ENCODE peak calls at places on chromosome 10, in eight cellular contexts. One of them, this sample, is unnamed.

GRCh38 chr10:93859049-93859655 is 34.6 kb upstream of the SLC35G1 start:
- DNase-seq in stimulated activated CD8-positive, alpha-beta memory T cell treated with anti-CD3 and anti-CD28 coated beads, Interleukin-7, amount 100 ng/mL, for 4 hours: no peak
- DNase-seq in HT1080: peak
- DNase-seq in retina: peak
- DNase-seq in Ammon's horn: no peak
- DNase-seq in HT-29: peak
- DNase-seq in MCF 10A: peak
- DNase-seq in activated CD4-positive, CD25-positive, alpha-beta regulatory T cell: no peak
- DNase-seq in this sample: peak

GRCh38 chr10:87095241-87095945 is 387 bp downstream of the SHLD2 start:
- DNase-seq in HT-29: peak
- DNase-seq in activated CD4-positive, CD25-positive, alpha-beta regulatory T cell: peak
- DNase-seq in MCF 10A: peak
- DNase-seq in Ammon's horn: peak
- DNase-seq in stimulated activated CD8-positive, alpha-beta memory T cell treated with anti-CD3 and anti-CD28 coated beads, Interleukin-7, amount 100 ng/mL, for 4 hours: peak
- DNase-seq in retina: peak
- DNase-seq in HT1080: peak
- DNase-seq in this sample: peak

GRCh38 chr10:61031341-61031740 is 87.4 kb upstream of the RHOBTB1 start:
- DNase-seq in activated CD4-positive, CD25-positive, alpha-beta regulatory T cell: no peak
- DNase-seq in retina: no peak
- DNase-seq in MCF 10A: no peak
- DNase-seq in stimulated activated CD8-positive, alpha-beta memory T cell treated with anti-CD3 and anti-CD28 coated beads, Interleukin-7, amount 100 ng/mL, for 4 hours: no peak
- DNase-seq in HT1080: no peak
- DNase-seq in HT-29: no peak
- DNase-seq in Ammon's horn: no peak
- DNase-seq in this sample: no peak

GRCh38 chr10:97427571-97428179 is 1.7 kb downstream of the PGAM1 start:
- DNase-seq in activated CD4-positive, CD25-positive, alpha-beta regulatory T cell: no peak
- DNase-seq in HT1080: peak
- DNase-seq in Ammon's horn: no peak
- DNase-seq in MCF 10A: peak
- DNase-seq in retina: peak
- DNase-seq in HT-29: peak
- DNase-seq in stimulated activated CD8-positive, alpha-beta memory T cell treated with anti-CD3 and anti-CD28 coated beads, Interleukin-7, amount 100 ng/mL, for 4 hours: no peak
- DNase-seq in this sample: no peak

GRCh38 chr10:30422981-30423654 is 10.9 kb upstream of the MAP3K8 start:
- DNase-seq in stimulated activated CD8-positive, alpha-beta memory T cell treated with anti-CD3 and anti-CD28 coated beads, Interleukin-7, amount 100 ng/mL, for 4 hours: no peak
- DNase-seq in activated CD4-positive, CD25-positive, alpha-beta regulatory T cell: no peak
- DNase-seq in Ammon's horn: peak
- DNase-seq in MCF 10A: peak
- DNase-seq in HT1080: peak
- DNase-seq in retina: no peak
- DNase-seq in HT-29: peak
- DNase-seq in this sample: peak

GRCh38 chr10:3531097-3531645 is 253.8 kb downstream of the KLF6 start:
- DNase-seq in stimulated activated CD8-positive, alpha-beta memory T cell treated with anti-CD3 and anti-CD28 coated beads, Interleukin-7, amount 100 ng/mL, for 4 hours: no peak
- DNase-seq in HT1080: no peak
- DNase-seq in retina: no peak
- DNase-seq in activated CD4-positive, CD25-positive, alpha-beta regulatory T cell: no peak
- DNase-seq in Ammon's horn: no peak
- DNase-seq in HT-29: no peak
- DNase-seq in MCF 10A: no peak
- DNase-seq in this sample: no peak

GRCh38 chr10:19209319-19209718 is 160.7 kb downstream of the MALRD1 start:
- DNase-seq in Ammon's horn: no peak
- DNase-seq in HT-29: peak
- DNase-seq in MCF 10A: peak
- DNase-seq in activated CD4-positive, CD25-positive, alpha-beta regulatory T cell: no peak
- DNase-seq in stimulated activated CD8-positive, alpha-beta memory T cell treated with anti-CD3 and anti-CD28 coated beads, Interleukin-7, amount 100 ng/mL, for 4 hours: no peak
- DNase-seq in HT1080: no peak
- DNase-seq in retina: no peak
- DNase-seq in this sample: no peak

GRCh38 chr10:13853854-13854253 is 267.1 kb downstream of the PRPF18 start:
- DNase-seq in stimulated activated CD8-positive, alpha-beta memory T cell treated with anti-CD3 and anti-CD28 coated beads, Interleukin-7, amount 100 ng/mL, for 4 hours: no peak
- DNase-seq in activated CD4-positive, CD25-positive, alpha-beta regulatory T cell: no peak
- DNase-seq in HT-29: no peak
- DNase-seq in HT1080: no peak
- DNase-seq in retina: no peak
- DNase-seq in Ammon's horn: no peak
- DNase-seq in MCF 10A: no peak
- DNase-seq in this sample: no peak

GRCh38 chr10:30750971-30751677 is 121.6 kb upstream of the LYZL2 start:
- DNase-seq in MCF 10A: no peak
- DNase-seq in HT1080: no peak
- DNase-seq in retina: no peak
- DNase-seq in stimulated activated CD8-positive, alpha-beta memory T cell treated with anti-CD3 and anti-CD28 coated beads, Interleukin-7, amount 100 ng/mL, for 4 hours: no peak
- DNase-seq in activated CD4-positive, CD25-positive, alpha-beta regulatory T cell: no peak
- DNase-seq in Ammon's horn: no peak
- DNase-seq in HT-29: no peak
- DNase-seq in this sample: no peak

GRCh38 chr10:77835669-77836086 is 90.9 kb downstream of the DLG5 start:
- DNase-seq in retina: no peak
- DNase-seq in activated CD4-positive, CD25-positive, alpha-beta regulatory T cell: no peak
- DNase-seq in HT1080: no peak
- DNase-seq in HT-29: no peak
- DNase-seq in MCF 10A: no peak
- DNase-seq in stimulated activated CD8-positive, alpha-beta memory T cell treated with anti-CD3 and anti-CD28 coated beads, Interleukin-7, amount 100 ng/mL, for 4 hours: no peak
- DNase-seq in Ammon's horn: no peak
- DNase-seq in this sample: no peak

GRCh38 chr10:82128527-82128926 is 253.5 kb downstream of the NRG3 start:
- DNase-seq in HT-29: no peak
- DNase-seq in activated CD4-positive, CD25-positive, alpha-beta regulatory T cell: no peak
- DNase-seq in stimulated activated CD8-positive, alpha-beta memory T cell treated with anti-CD3 and anti-CD28 coated beads, Interleukin-7, amount 100 ng/mL, for 4 hours: no peak
- DNase-seq in Ammon's horn: no peak
- DNase-seq in HT1080: no peak
- DNase-seq in retina: no peak
- DNase-seq in MCF 10A: no peak
- DNase-seq in this sample: no peak

GRCh38 chr10:232878-233277 is 97.6 kb downstream of the ZMYND11 start:
- DNase-seq in retina: no peak
- DNase-seq in MCF 10A: no peak
- DNase-seq in HT1080: no peak
- DNase-seq in HT-29: no peak
- DNase-seq in stimulated activated CD8-positive, alpha-beta memory T cell treated with anti-CD3 and anti-CD28 coated beads, Interleukin-7, amount 100 ng/mL, for 4 hours: no peak
- DNase-seq in Ammon's horn: no peak
- DNase-seq in activated CD4-positive, CD25-positive, alpha-beta regulatory T cell: no peak
- DNase-seq in this sample: no peak

GRCh38 chr10:22874189-22874854 is 53.5 kb upstream of the ARMC3 start:
- DNase-seq in activated CD4-positive, CD25-positive, alpha-beta regulatory T cell: no peak
- DNase-seq in HT1080: no peak
- DNase-seq in retina: no peak
- DNase-seq in HT-29: no peak
- DNase-seq in Ammon's horn: peak
- DNase-seq in stimulated activated CD8-positive, alpha-beta memory T cell treated with anti-CD3 and anti-CD28 coated beads, Interleukin-7, amount 100 ng/mL, for 4 hours: no peak
- DNase-seq in MCF 10A: no peak
- DNase-seq in this sample: no peak

GRCh38 chr10:34539533-34540315 is 275.4 kb downstream of the PARD3 start:
- DNase-seq in MCF 10A: no peak
- DNase-seq in HT-29: no peak
- DNase-seq in stimulated activated CD8-positive, alpha-beta memory T cell treated with anti-CD3 and anti-CD28 coated beads, Interleukin-7, amount 100 ng/mL, for 4 hours: no peak
- DNase-seq in HT1080: no peak
- DNase-seq in activated CD4-positive, CD25-positive, alpha-beta regulatory T cell: no peak
- DNase-seq in Ammon's horn: no peak
- DNase-seq in retina: no peak
- DNase-seq in this sample: no peak

GRCh38 chr10:35195361-35196306 is 69.0 kb downstream of the CREM start:
- DNase-seq in HT-29: peak
- DNase-seq in MCF 10A: peak
- DNase-seq in retina: peak
- DNase-seq in HT1080: peak
- DNase-seq in Ammon's horn: peak
- DNase-seq in activated CD4-positive, CD25-positive, alpha-beta regulatory T cell: peak
- DNase-seq in stimulated activated CD8-positive, alpha-beta memory T cell treated with anti-CD3 and anti-CD28 coated beads, Interleukin-7, amount 100 ng/mL, for 4 hours: peak
- DNase-seq in this sample: peak

GRCh38 chr10:13450078-13450477 is 78.7 kb downstream of the BEND7 start:
- DNase-seq in HT-29: no peak
- DNase-seq in stimulated activated CD8-positive, alpha-beta memory T cell treated with anti-CD3 and anti-CD28 coated beads, Interleukin-7, amount 100 ng/mL, for 4 hours: no peak
- DNase-seq in activated CD4-positive, CD25-positive, alpha-beta regulatory T cell: no peak
- DNase-seq in retina: no peak
- DNase-seq in Ammon's horn: no peak
- DNase-seq in MCF 10A: peak
- DNase-seq in HT1080: peak
- DNase-seq in this sample: peak

GRCh38 chr10:43380610-43381222 is 9.3 kb downstream of the FXYD4 start:
- DNase-seq in MCF 10A: no peak
- DNase-seq in Ammon's horn: no peak
- DNase-seq in HT1080: no peak
- DNase-seq in activated CD4-positive, CD25-positive, alpha-beta regulatory T cell: no peak
- DNase-seq in stimulated activated CD8-positive, alpha-beta memory T cell treated with anti-CD3 and anti-CD28 coated beads, Interleukin-7, amount 100 ng/mL, for 4 hours: no peak
- DNase-seq in retina: no peak
- DNase-seq in HT-29: no peak
- DNase-seq in this sample: peak

GRCh38 chr10:7817984-7818294 is 366 bp upstream of the TAF3 start:
- DNase-seq in stimulated activated CD8-positive, alpha-beta memory T cell treated with anti-CD3 and anti-CD28 coated beads, Interleukin-7, amount 100 ng/mL, for 4 hours: no peak
- DNase-seq in MCF 10A: no peak
- DNase-seq in HT1080: no peak
- DNase-seq in HT-29: no peak
- DNase-seq in retina: no peak
- DNase-seq in Ammon's horn: no peak
- DNase-seq in activated CD4-positive, CD25-positive, alpha-beta regulatory T cell: no peak
- DNase-seq in this sample: peak

GRCh38 chr10:33211123-33211878 is 123.2 kb downstream of the NRP1 start:
- DNase-seq in HT-29: no peak
- DNase-seq in HT1080: no peak
- DNase-seq in Ammon's horn: peak
- DNase-seq in stimulated activated CD8-positive, alpha-beta memory T cell treated with anti-CD3 and anti-CD28 coated beads, Interleukin-7, amount 100 ng/mL, for 4 hours: peak
- DNase-seq in retina: no peak
- DNase-seq in MCF 10A: peak
- DNase-seq in activated CD4-positive, CD25-positive, alpha-beta regulatory T cell: no peak
- DNase-seq in this sample: no peak

GRCh38 chr10:21946946-21947345 is 56.6 kb downstream of the DNAJC1 start:
- DNase-seq in retina: no peak
- DNase-seq in MCF 10A: no peak
- DNase-seq in HT1080: no peak
- DNase-seq in activated CD4-positive, CD25-positive, alpha-beta regulatory T cell: no peak
- DNase-seq in stimulated activated CD8-positive, alpha-beta memory T cell treated with anti-CD3 and anti-CD28 coated beads, Interleukin-7, amount 100 ng/mL, for 4 hours: no peak
- DNase-seq in HT-29: no peak
- DNase-seq in Ammon's horn: no peak
- DNase-seq in this sample: no peak

GRCh38 chr10:16606421-16606820 is 84.7 kb upstream of the C1QL3 start:
- DNase-seq in MCF 10A: no peak
- DNase-seq in Ammon's horn: no peak
- DNase-seq in HT-29: no peak
- DNase-seq in stimulated activated CD8-positive, alpha-beta memory T cell treated with anti-CD3 and anti-CD28 coated beads, Interleukin-7, amount 100 ng/mL, for 4 hours: no peak
- DNase-seq in activated CD4-positive, CD25-positive, alpha-beta regulatory T cell: no peak
- DNase-seq in retina: no peak
- DNase-seq in HT1080: peak
- DNase-seq in this sample: no peak

GRCh38 chr10:21167288-21168010 is 270.3 kb upstream of the NEBL start:
- DNase-seq in stimulated activated CD8-positive, alpha-beta memory T cell treated with anti-CD3 and anti-CD28 coated beads, Interleukin-7, amount 100 ng/mL, for 4 hours: no peak
- DNase-seq in Ammon's horn: no peak
- DNase-seq in activated CD4-positive, CD25-positive, alpha-beta regulatory T cell: no peak
- DNase-seq in retina: no peak
- DNase-seq in MCF 10A: no peak
- DNase-seq in HT1080: no peak
- DNase-seq in HT-29: no peak
- DNase-seq in this sample: no peak

GRCh38 chr10:75978213-75978612 is 546.8 kb downstream of the LRMDA start:
- DNase-seq in Ammon's horn: no peak
- DNase-seq in activated CD4-positive, CD25-positive, alpha-beta regulatory T cell: no peak
- DNase-seq in MCF 10A: no peak
- DNase-seq in HT1080: peak
- DNase-seq in HT-29: no peak
- DNase-seq in retina: no peak
- DNase-seq in stimulated activated CD8-positive, alpha-beta memory T cell treated with anti-CD3 and anti-CD28 coated beads, Interleukin-7, amount 100 ng/mL, for 4 hours: no peak
- DNase-seq in this sample: no peak

This sample was measured in RWPE1.